ENCODE peak calls at places on chromosomes 2 and 18, in nine cellular contexts. One of them, this sample, is unnamed.

GRCh38 chr2:71492112-71492511 is 38.8 kb downstream of the DYSF start:
- DNase-seq in T follicular helper cell: no peak
- DNase-seq in right atrium auricular region: no peak
- DNase-seq in BE2C: no peak
- DNase-seq in body of pancreas: no peak
- DNase-seq in stimulated activated CD8-positive, alpha-beta memory T cell treated with anti-CD3 and anti-CD28 coated beads, Interleukin-15, amount 100 ng/mL, for 4 hours: no peak
- DNase-seq in GM04504: no peak
- DNase-seq in MCF 10A: no peak
- DNase-seq in ACHN: no peak
- DNase-seq in this sample: no peak

GRCh38 chr2:19868705-19869550 is 32.9 kb downstream of the TTC32 start:
- DNase-seq in right atrium auricular region: no peak
- DNase-seq in body of pancreas: no peak
- DNase-seq in stimulated activated CD8-positive, alpha-beta memory T cell treated with anti-CD3 and anti-CD28 coated beads, Interleukin-15, amount 100 ng/mL, for 4 hours: peak
- DNase-seq in ACHN: no peak
- DNase-seq in BE2C: peak
- DNase-seq in MCF 10A: no peak
- DNase-seq in GM04504: no peak
- DNase-seq in T follicular helper cell: peak
- DNase-seq in this sample: no peak

GRCh38 chr2:237297421-237298155 is 116.4 kb downstream of the COL6A3 start:
- DNase-seq in stimulated activated CD8-positive, alpha-beta memory T cell treated with anti-CD3 and anti-CD28 coated beads, Interleukin-15, amount 100 ng/mL, for 4 hours: no peak
- DNase-seq in T follicular helper cell: no peak
- DNase-seq in BE2C: no peak
- DNase-seq in GM04504: no peak
- DNase-seq in right atrium auricular region: no peak
- DNase-seq in body of pancreas: no peak
- DNase-seq in MCF 10A: no peak
- DNase-seq in ACHN: no peak
- DNase-seq in this sample: no peak

GRCh38 chr18:30280861-30281470 is 761.6 kb downstream of the DSC3 start:
- DNase-seq in T follicular helper cell: no peak
- DNase-seq in body of pancreas: peak
- DNase-seq in ACHN: peak
- DNase-seq in right atrium auricular region: no peak
- DNase-seq in GM04504: peak
- DNase-seq in MCF 10A: peak
- DNase-seq in BE2C: peak
- DNase-seq in stimulated activated CD8-positive, alpha-beta memory T cell treated with anti-CD3 and anti-CD28 coated beads, Interleukin-15, amount 100 ng/mL, for 4 hours: no peak
- DNase-seq in this sample: no peak

GRCh38 chr2:29080886-29081743 is 6.8 kb upstream of the PCARE start:
- DNase-seq in body of pancreas: no peak
- DNase-seq in GM04504: no peak
- DNase-seq in stimulated activated CD8-positive, alpha-beta memory T cell treated with anti-CD3 and anti-CD28 coated beads, Interleukin-15, amount 100 ng/mL, for 4 hours: no peak
- DNase-seq in T follicular helper cell: no peak
- DNase-seq in BE2C: no peak
- DNase-seq in MCF 10A: peak
- DNase-seq in right atrium auricular region: no peak
- DNase-seq in ACHN: no peak
- DNase-seq in this sample: no peak

GRCh38 chr2:63008838-63009237 is 41.8 kb upstream of the OTX1 start:
- DNase-seq in T follicular helper cell: no peak
- DNase-seq in right atrium auricular region: no peak
- DNase-seq in GM04504: no peak
- DNase-seq in ACHN: no peak
- DNase-seq in MCF 10A: no peak
- DNase-seq in BE2C: no peak
- DNase-seq in body of pancreas: no peak
- DNase-seq in stimulated activated CD8-positive, alpha-beta memory T cell treated with anti-CD3 and anti-CD28 coated beads, Interleukin-15, amount 100 ng/mL, for 4 hours: no peak
- DNase-seq in this sample: no peak

GRCh38 chr2:220227272-220227920 is 600.0 kb downstream of the SLC4A3 start:
- DNase-seq in stimulated activated CD8-positive, alpha-beta memory T cell treated with anti-CD3 and anti-CD28 coated beads, Interleukin-15, amount 100 ng/mL, for 4 hours: no peak
- DNase-seq in BE2C: no peak
- DNase-seq in body of pancreas: no peak
- DNase-seq in T follicular helper cell: no peak
- DNase-seq in GM04504: peak
- DNase-seq in MCF 10A: peak
- DNase-seq in ACHN: peak
- DNase-seq in right atrium auricular region: no peak
- DNase-seq in this sample: no peak

GRCh38 chr18:62118324-62118723 is 68.5 kb downstream of the PIGN start:
- DNase-seq in T follicular helper cell: no peak
- DNase-seq in ACHN: no peak
- DNase-seq in stimulated activated CD8-positive, alpha-beta memory T cell treated with anti-CD3 and anti-CD28 coated beads, Interleukin-15, amount 100 ng/mL, for 4 hours: no peak
- DNase-seq in body of pancreas: no peak
- DNase-seq in MCF 10A: peak
- DNase-seq in GM04504: peak
- DNase-seq in BE2C: no peak
- DNase-seq in right atrium auricular region: no peak
- DNase-seq in this sample: no peak

GRCh38 chr18:79305976-79306375 is 89.8 kb upstream of the NFATC1 start:
- DNase-seq in T follicular helper cell: no peak
- DNase-seq in BE2C: no peak
- DNase-seq in stimulated activated CD8-positive, alpha-beta memory T cell treated with anti-CD3 and anti-CD28 coated beads, Interleukin-15, amount 100 ng/mL, for 4 hours: no peak
- DNase-seq in ACHN: no peak
- DNase-seq in MCF 10A: no peak
- DNase-seq in GM04504: no peak
- DNase-seq in right atrium auricular region: no peak
- DNase-seq in body of pancreas: no peak
- DNase-seq in this sample: no peak

This sample was measured in uterus.